ENCODE peak calls at places on chromosomes 7 and 10, in seven cellular contexts. Y is astrocyte, G is mammary epithelial cell, D is endothelial cell of umbilical vein, A is fibroblast of lung, H is GM23248, Z is HCT116. M is an unnamed sample.

GRCh38 chr10:97411411-97411810 is 10.3 kb upstream of the RRP12 start:
- DNase-seq in Y (peak; percentile 64), G (no peak), D (no peak), A (peak; percentile 72), H (no peak), Z (no peak), M (no peak)

GRCh38 chr7:131034166-131034881 is 293.4 kb upstream of the MKLN1 start:
- DNase-seq in Y (no peak), G (no peak), D (no peak), A (no peak), H (peak; percentile 56), Z (no peak), M (no peak)

GRCh38 chr7:44615149-44615611 is 8.8 kb downstream of the OGDH start:
- DNase-seq in Y (peak; percentile 17), G (no peak), D (peak; percentile 40), A (peak; percentile 41), H (peak; percentile 67), Z (no peak), M (peak; percentile 84)

GRCh38 chr7:101234636-101235035 is 3.0 kb downstream of the CLDN15 start:
- DNase-seq in Y (no peak), G (no peak), D (no peak), A (no peak), H (no peak), Z (no peak), M (no peak)

GRCh38 chr7:129949292-129950133 is 3.2 kb downstream of the UBE2H start:
- DNase-seq in Y (peak; percentile 85), G (peak; percentile 95), D (peak; percentile 82), A (peak; percentile 88), H (peak; percentile 91), Z (peak; percentile 40), M (peak; percentile 62)

GRCh38 chr7:34130558-34131285 is 225.4 kb downstream of the BMPER start:
- DNase-seq in Y (no peak), G (no peak), D (no peak), A (no peak), H (no peak), Z (no peak), M (no peak)

GRCh38 chr7:83562289-83562688 is 86.7 kb downstream of the SEMA3E start:
- DNase-seq in Y (no peak), G (no peak), D (no peak), A (no peak), H (no peak), Z (no peak), M (no peak)

GRCh38 chr7:29194594-29195417 is at the start of gene CHN2:
- DNase-seq in Y (peak; percentile 10), G (peak; percentile 37), D (peak; percentile 42), A (peak; percentile 36), H (peak; percentile 52), Z (no peak), M (peak; percentile 79)

GRCh38 chr7:99171731-99172130 is 27.8 kb upstream of the SMURF1 start:
- DNase-seq in Y (peak; percentile 24), G (no peak), D (no peak), A (peak; percentile 33), H (peak; percentile 61), Z (no peak), M (no peak)

GRCh38 chr7:4266270-4267040 is 415.6 kb upstream of the FOXK1 start:
- DNase-seq in Y (no peak), G (no peak), D (no peak), A (no peak), H (no peak), Z (no peak), M (no peak)

GRCh38 chr10:72318383-72319262 is 36.1 kb downstream of the DNAJB12 start:
- DNase-seq in Y (no peak), G (no peak), D (no peak), A (no peak), H (no peak), Z (no peak), M (peak; percentile 9)

GRCh38 chr7:28973591-28973990 is 15.5 kb upstream of the TRIL start:
- DNase-seq in Y (no peak), G (no peak), D (no peak), A (no peak), H (no peak), Z (no peak), M (no peak)

GRCh38 chr7:80047032-80047431 is 87.6 kb upstream of the GNAI1 start:
- DNase-seq in Y (no peak), G (no peak), D (no peak), A (no peak), H (no peak), Z (no peak), M (no peak)

GRCh38 chr10:62728479-62728878 is 76.0 kb upstream of the ADO start:
- DNase-seq in Y (no peak), G (no peak), D (no peak), A (no peak), H (peak; percentile 37), Z (no peak), M (no peak)

GRCh38 chr7:75662579-75663301 is 76.0 kb downstream of the HIP1 start:
- DNase-seq in Y (no peak), G (no peak), D (no peak), A (no peak), H (no peak), Z (no peak), M (no peak)

GRCh38 chr7:73811760-73812168 is 19.0 kb upstream of the CLDN4 start:
- DNase-seq in Y (peak; percentile 20), G (peak; percentile 68), D (peak; percentile 59), A (peak; percentile 40), H (peak; percentile 90), Z (no peak), M (peak; percentile 84)

GRCh38 chr10:110530131-110530831 is 32.6 kb downstream of the DUSP5 start:
- DNase-seq in Y (peak; percentile 47), G (peak; percentile 58), D (no peak), A (peak; percentile 56), H (peak; percentile 92), Z (peak; percentile 73), M (peak; percentile 70)

GRCh38 chr10:8045728-8046494 is 8.6 kb upstream of the GATA3 start:
- DNase-seq in Y (no peak), G (no peak), D (peak; percentile 52), A (no peak), H (no peak), Z (no peak), M (no peak)

GRCh38 chr10:14563359-14563758 is 211.3 kb downstream of the FAM107B start:
- DNase-seq in Y (no peak), G (no peak), D (no peak), A (no peak), H (no peak), Z (no peak), M (no peak)

GRCh38 chr7:116525298-116525912 is 569 bp downstream of the CAV1 start:
- DNase-seq in Y (no peak), G (peak; percentile 37), D (peak; percentile 35), A (no peak), H (peak; percentile 52), Z (no peak), M (peak; percentile 35)

DNA sequence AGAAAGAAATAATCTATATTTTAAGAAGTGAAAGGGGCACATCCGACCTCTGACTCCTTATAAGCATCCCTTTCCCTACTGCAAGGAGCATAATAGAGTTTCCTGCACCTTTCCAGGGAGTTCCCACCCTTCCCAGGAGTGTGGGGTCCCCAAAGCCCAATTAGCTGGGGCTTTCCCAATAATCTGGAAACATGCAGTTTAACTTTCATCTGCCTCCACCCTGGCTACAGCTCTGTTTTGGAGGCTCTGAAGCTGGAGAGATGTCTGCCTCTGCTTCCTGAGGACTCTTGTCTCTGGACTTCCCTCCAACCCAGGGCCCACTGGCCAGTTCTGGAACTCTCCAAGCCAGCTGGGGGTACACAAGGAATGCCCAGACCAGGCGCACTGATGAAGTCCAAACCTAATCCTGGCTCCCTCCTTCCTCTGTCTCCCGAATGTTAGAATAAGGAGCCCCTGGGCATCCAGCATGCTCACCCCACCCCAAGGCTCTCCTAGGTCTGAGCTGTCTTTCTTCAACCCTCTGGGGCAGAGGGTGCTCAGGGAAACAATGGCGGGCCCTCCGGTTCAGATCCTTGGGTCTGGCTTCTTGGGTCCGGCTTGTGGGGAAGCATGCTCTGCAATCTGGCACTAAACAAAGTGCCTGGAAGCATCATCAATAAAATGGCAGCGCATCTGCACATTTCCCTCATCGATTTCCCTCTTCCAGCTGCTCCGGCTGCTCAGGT is 13.4 kb downstream of the HOXA4 start:
- DNase-seq in Y (peak; percentile 9), G (peak; percentile 34), D (peak; percentile 60), A (peak; percentile 32), H (no peak), Z (no peak), M (no peak)
- TF ChIP-seq EZH2 in Y (no peak), G (no peak), D (no peak), A (no peak), H (no peak), Z (no peak), M (no peak)

GRCh38 chr7:21934824-21935223 is 10.9 kb downstream of the CDCA7L start:
- DNase-seq in Y (no peak), G (no peak), D (no peak), A (no peak), H (no peak), Z (no peak), M (no peak)
- H4K20me1 ChIP-seq in Y (no peaks in the 10 kb centered on the region), G (no peaks in the 10 kb centered on the region), D (peaks cover 3% of the 10 kb centered on the region), A (no peaks in the 10 kb centered on the region), H (no peaks in the 10 kb centered on the region), Z (peaks cover 9% of the 10 kb centered on the region), M (no peaks in the 10 kb centered on the region)

GRCh38 chr10:124689911-124690498 is 54.2 kb downstream of the FAM53B start:
- DNase-seq in Y (no peak), G (no peak), D (no peak), A (no peak), H (no peak), Z (no peak), M (no peak)
- H3K79me2 ChIP-seq in Y (no peaks in the 10 kb centered on the region), G (peaks cover 5% of the 10 kb centered on the region), D (no peaks in the 10 kb centered on the region), A (no peaks in the 10 kb centered on the region), H (no peaks in the 10 kb centered on the region), Z (no peaks in the 10 kb centered on the region), M (no peaks in the 10 kb centered on the region)

GRCh38 chr10:100724531-100725027 is 20.8 kb upstream of the PAX2 start:
- DNase-seq in Y (no peak), G (no peak), D (no peak), A (no peak), H (no peak), Z (no peak), M (no peak)
- TF ChIP-seq EZH2 in Y (peak; percentile 81), G (peak; percentile 63), D (peak; percentile 88), A (no peak), H (no peak), Z (no peak), M (peak; percentile 36)

DNA sequence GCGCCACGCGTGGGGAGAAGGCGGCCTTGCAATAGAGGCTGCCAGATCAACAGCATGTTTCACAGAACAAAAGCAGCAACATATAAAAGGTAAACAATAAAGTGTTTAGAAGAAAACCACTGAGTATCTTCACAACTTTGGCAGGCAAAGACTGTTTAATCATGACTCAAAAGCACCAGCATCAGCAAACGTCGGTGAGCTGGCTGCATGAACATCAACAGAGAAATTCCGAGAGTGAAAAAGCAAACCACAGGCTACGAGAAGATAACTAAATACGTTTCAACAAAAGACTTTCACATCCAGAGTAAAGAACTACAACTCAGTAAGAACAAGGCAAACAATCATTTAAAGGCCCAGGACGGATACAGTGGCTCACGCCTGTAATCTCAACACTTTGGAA is 172.0 kb downstream of the MAD1L1 start:
- DNase-seq in Y (peak; percentile 91), G (no peak), D (no peak), A (peak; percentile 89), H (peak; percentile 22), Z (no peak), M (no peak)
- H4K20me1 ChIP-seq in Y (peaks cover 28% of the 10 kb centered on the region), G (no peaks in the 10 kb centered on the region), D (no peaks in the 10 kb centered on the region), A (no peaks in the 10 kb centered on the region), H (no peaks in the 10 kb centered on the region), Z (no peaks in the 10 kb centered on the region), M (no peaks in the 10 kb centered on the region)

M was measured in hepatocyte.